ENCODE peak calls at places on chromosomes 2 and 18, in five cellular contexts. W is CD4-positive, alpha-beta T cell; A is sigmoid colon; V is PC-3; D is K562. X is an unnamed sample.

GRCh38 chr2:158484892-158485556 is 28.3 kb downstream of the PKP4 start:
- DNase-seq in W (no peak), V (no peak), A (no peak), D (no peak), X (no peak)

GRCh38 chr2:96668771-96669170 is 26.2 kb downstream of the FER1L5 start:
- DNase-seq in D (no peak), A (no peak), W (no peak), V (no peak), X (no peak)

GRCh38 chr2:20578895-20579825 is 71.7 kb downstream of the HS1BP3 start:
- DNase-seq in D (peak; percentile 88), W (no peak), V (peak; percentile 94), A (peak; percentile 93), X (no peak)

GRCh38 chr2:67650292-67651133 is 253.4 kb downstream of the ETAA1 start:
- DNase-seq in W (no peak), A (peak; percentile 96), D (peak; percentile 26), V (peak; percentile 85), X (no peak)

GRCh38 chr2:238096311-238097011 is 3.7 kb upstream of the ESPNL start:
- DNase-seq in V (no peak), W (no peak), D (no peak), A (no peak), X (no peak)

GRCh38 chr2:23554054-23554697 is 169.2 kb downstream of the KLHL29 start:
- DNase-seq in D (no peak), V (no peak), W (no peak), A (peak; percentile 86), X (no peak)

GRCh38 chr2:85246348-85246747 is 81.4 kb downstream of the TGOLN2 start:
- DNase-seq in A (no peak), D (no peak), W (no peak), V (no peak), X (no peak)

GRCh38 chr2:105787376-105788318 is 42.9 kb downstream of the NCK2 start:
- DNase-seq in V (peak; percentile 59), D (peak; percentile 43), W (peak; percentile 72), A (no peak), X (peak; percentile 62)

GRCh38 chr2:136246086-136246669 is 128.2 kb upstream of the CXCR4 start:
- DNase-seq in V (no peak), D (no peak), A (no peak), W (no peak), X (no peak)

GRCh38 chr2:239828192-239828972 is 196.8 kb downstream of the NDUFA10 start:
- DNase-seq in D (no peak), W (no peak), V (no peak), A (peak; percentile 50), X (no peak)

GRCh38 chr2:188785515-188785914 is 188.7 kb upstream of the COL3A1 start:
- DNase-seq in D (no peak), W (no peak), A (no peak), V (no peak), X (no peak)

GRCh38 chr18:59563386-59563785 is 133.8 kb downstream of the CCBE1 start:
- DNase-seq in V (no peak), D (no peak), W (no peak), A (no peak), X (no peak)

GRCh38 chr18:47683774-47684173 is 246.7 kb downstream of the SMAD2 start:
- DNase-seq in D (no peak), V (no peak), A (no peak), W (no peak), X (no peak)

GRCh38 chr2:128422571-128422970 is 103.9 kb upstream of the HS6ST1 start:
- DNase-seq in W (no peak), A (no peak), D (no peak), V (peak; percentile 77), X (no peak)

GRCh38 chr18:40222736-40223135 is 1732.3 kb upstream of the PIK3C3 start:
- DNase-seq in V (no peak), W (no peak), D (no peak), A (no peak), X (no peak)

GRCh38 chr18:24894880-24895279 is 434.4 kb downstream of the HRH4 start:
- DNase-seq in W (no peak), V (no peak), D (no peak), A (no peak), X (no peak)

GRCh38 chr2:134739261-134739878 is 20.6 kb upstream of the TMEM163 start:
- DNase-seq in A (no peak), W (no peak), V (no peak), D (no peak), X (no peak)

GRCh38 chr2:85542777-85543176 is 3.8 kb downstream of the MAT2A start:
- DNase-seq in W (no peak), A (no peak), D (no peak), V (no peak), X (no peak)

GRCh38 chr18:12840382-12840781 is 43.7 kb downstream of the PTPN2 start:
- DNase-seq in W (no peak), D (no peak), A (no peak), V (no peak), X (no peak)

GRCh38 chr18:35352778-35353177 is 8.6 kb upstream of the ZNF24 start:
- DNase-seq in V (no peak), D (no peak), A (no peak), W (no peak), X (no peak)

GRCh38 chr18:79156330-79156729 is 87.1 kb downstream of the ATP9B start:
- DNase-seq in V (no peak), W (no peak), A (no peak), D (no peak), X (no peak)

GRCh38 chr2:54945401-54946219 is 104.6 kb downstream of the RTN4 start:
- DNase-seq in D (no peak), A (peak; percentile 85), V (peak; percentile 71), W (no peak), X (no peak)

GRCh38 chr2:11732587-11732986 is 13.8 kb upstream of the LPIN1 start:
- DNase-seq in A (no peak), D (no peak), W (no peak), V (peak; percentile 19), X (no peak)

DNA sequence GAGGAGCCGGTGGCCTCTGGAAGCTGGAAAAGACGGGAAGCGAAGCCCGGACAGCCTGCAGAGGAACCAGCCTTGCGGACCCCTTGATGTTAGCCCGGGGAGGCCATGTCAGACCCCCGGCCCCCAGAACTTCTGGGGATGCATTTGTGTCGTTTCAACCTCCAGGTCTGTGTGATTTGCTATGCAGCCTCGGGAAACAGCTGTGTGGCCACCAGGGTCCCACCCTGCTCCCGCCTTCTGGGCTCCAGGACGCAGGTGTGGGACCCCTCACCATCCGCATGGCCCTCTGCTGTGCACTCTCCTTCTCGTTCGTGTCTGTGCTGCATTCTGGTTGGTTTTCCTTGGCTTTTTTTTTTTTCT is 13.3 kb downstream of the NEU4 start:
- DNase-seq in W (no peak), D (no peak), V (no peak), A (no peak), X (no peak)
- H3K9me3 ChIP-seq in W (peaks cover 7% of the 10 kb centered on the region), D (peaks cover 7% of the 10 kb centered on the region), V (no peaks in the 10 kb centered on the region), A (no peaks in the 10 kb centered on the region), X (no peaks in the 10 kb centered on the region)

GRCh38 chr2:59627599-59627998 is 925.9 kb downstream of the BCL11A start:
- DNase-seq in A (no peak), V (no peak), D (no peak), W (no peak), X (no peak)
- H3K9me3 ChIP-seq in A (no peaks in the 10 kb centered on the region), V (no peaks in the 10 kb centered on the region), D (no peaks in the 10 kb centered on the region), W (no peaks in the 10 kb centered on the region), X (no peaks in the 10 kb centered on the region)

GRCh38 chr2:166137331-166137730 is 9.5 kb upstream of the SCN1A start:
- DNase-seq in A (no peak), D (no peak), V (no peak), W (no peak), X (no peak)
- H3K9me3 ChIP-seq in A (no peaks in the 10 kb centered on the region), D (no peaks in the 10 kb centered on the region), V (peaks cover 4% of the 10 kb centered on the region), W (no peaks in the 10 kb centered on the region), X (no peaks in the 10 kb centered on the region)

GRCh38 chr2:236915726-236916125 is 170.0 kb upstream of the COPS8 start:
- DNase-seq in W (no peak), D (no peak), A (no peak), V (no peak), X (no peak)
- H3K9me3 ChIP-seq in W (no peaks in the 10 kb centered on the region), D (no peaks in the 10 kb centered on the region), A (no peaks in the 10 kb centered on the region), V (no peaks in the 10 kb centered on the region), X (no peaks in the 10 kb centered on the region)

X was measured in T-helper 17 cell.